ENCODE peak calls at places on chromosome 1, in five cellular contexts. R, A, M, T and F are unnamed samples.

GRCh38 chr1:205052689-205053088 is 9.7 kb downstream of the CNTN2 start:
- DNase-seq in R (no peak), A (no peak), M (no peak), T (no peak), F (peak)

GRCh38 chr1:108100148-108100547 is 100.0 kb downstream of the SLC25A24 start:
- DNase-seq in R (no peak), A (no peak), M (no peak), T (no peak), F (no peak)

GRCh38 chr1:90761156-90761555 is 44.1 kb upstream of the BARHL2 start:
- DNase-seq in R (no peak), A (no peak), M (no peak), T (no peak), F (no peak)

GRCh38 chr1:165078391-165078790 is 278.1 kb downstream of the LMX1A start:
- DNase-seq in R (no peak), A (no peak), M (no peak), T (no peak), F (no peak)

GRCh38 chr1:78543941-78544630 is 53.3 kb downstream of the PTGFR start:
- DNase-seq in R (no peak), A (no peak), M (no peak), T (no peak), F (no peak)

GRCh38 chr1:10799726-10800125 is 3.3 kb upstream of the CASZ1 start:
- DNase-seq in R (no peak), A (no peak), M (no peak), T (no peak), F (no peak)

GRCh38 chr1:61184035-61184713 is 101.8 kb downstream of the NFIA start:
- DNase-seq in R (peak), A (no peak), M (peak), T (peak), F (no peak)

GRCh38 chr1:11453742-11454442 is 25.1 kb upstream of the DISP3 start:
- DNase-seq in R (no peak), A (no peak), M (no peak), T (no peak), F (no peak)

GRCh38 chr1:232474821-232475220 is 155.1 kb downstream of the SIPA1L2 start:
- DNase-seq in R (peak), A (no peak), M (no peak), T (peak), F (no peak)

GRCh38 chr1:94713472-94714141 is 106.5 kb upstream of the SLC44A3 start:
- DNase-seq in R (peak), A (no peak), M (peak), T (peak), F (no peak)

GRCh38 chr1:204113900-204114299 is 37.9 kb downstream of the ETNK2 start:
- DNase-seq in R (peak), A (no peak), M (no peak), T (peak), F (no peak)

GRCh38 chr1:6288674-6289073 is 27.8 kb upstream of the GPR153 start:
- DNase-seq in R (no peak), A (no peak), M (no peak), T (no peak), F (no peak)

GRCh38 chr1:185813401-185813979 is 79.3 kb downstream of the HMCN1 start:
- DNase-seq in R (peak), A (peak), M (peak), T (peak), F (peak)

GRCh38 chr1:156489166-156489934 is 11.2 kb downstream of the MEF2D start:
- DNase-seq in R (peak), A (peak), M (peak), T (no peak), F (peak)

GRCh38 chr1:46747683-46748288 is 28.9 kb upstream of the EFCAB14 start:
- DNase-seq in R (peak), A (peak), M (peak), T (peak), F (peak)

GRCh38 chr1:218891577-218891976 is 282.1 kb upstream of the LYPLAL1 start:
- DNase-seq in R (no peak), A (no peak), M (no peak), T (no peak), F (no peak)

GRCh38 chr1:61993331-61993961 is 201.2 kb upstream of the L1TD1 start:
- DNase-seq in R (no peak), A (no peak), M (no peak), T (peak), F (no peak)

GRCh38 chr1:67735806-67736627 is 51.0 kb downstream of the GADD45A start:
- DNase-seq in R (peak), A (peak), M (peak), T (peak), F (peak)

GRCh38 chr1:117612517-117613248 is 6.8 kb downstream of the TENT5C start:
- DNase-seq in R (peak), A (peak), M (peak), T (peak), F (no peak)

GRCh38 chr1:20717452-20718342 is at the start of gene KIF17:
- DNase-seq in R (peak), A (peak), M (peak), T (peak), F (peak)

GRCh38 chr1:28775121-28775942 is 36.6 kb upstream of the OPRD1 start:
- DNase-seq in R (peak), A (peak), M (peak), T (peak), F (no peak)

GRCh38 chr1:24928631-24929090 is 1.4 kb downstream of the RUNX3 start:
- DNase-seq in R (no peak), A (peak), M (no peak), T (no peak), F (peak)

GRCh38 chr1:62685431-62685859 is 2.7 kb downstream of the DOCK7 start:
- DNase-seq in R (peak), A (no peak), M (no peak), T (peak), F (no peak)

GRCh38 chr1:169027607-169028320 is 78.7 kb upstream of the ATP1B1 start:
- DNase-seq in R (no peak), A (no peak), M (no peak), T (no peak), F (no peak)

GRCh38 chr1:108016451-108016920 is 51.5 kb upstream of the VAV3 start:
- DNase-seq in R (no peak), A (no peak), M (peak), T (peak), F (peak)

GRCh38 chr1:226491093-226491850 is 57.3 kb upstream of the STUM start:
- DNase-seq in R (no peak), A (no peak), M (no peak), T (no peak), F (peak)

GRCh38 chr1:1665815-1666251 is 7.0 kb upstream of the CDK11B start:
- DNase-seq in R (no peak), A (no peak), M (no peak), T (no peak), F (peak)

GRCh38 chr1:192610114-192610958 is 25.6 kb upstream of the RGS13 start:
- DNase-seq in R (peak), A (peak), M (peak), T (peak), F (peak)

GRCh38 chr1:192607836-192608235 is 28.1 kb upstream of the RGS13 start:
- DNase-seq in R (no peak), A (no peak), M (no peak), T (peak), F (no peak)

GRCh38 chr1:192608671-192609070 is 27.3 kb upstream of the RGS13 start:
- DNase-seq in R (no peak), A (no peak), M (no peak), T (no peak), F (no peak)

GRCh38 chr1:192604979-192605620 is 29.5 kb downstream of the RGS1 start:
- DNase-seq in R (no peak), A (peak), M (no peak), T (peak), F (peak)

DNA sequence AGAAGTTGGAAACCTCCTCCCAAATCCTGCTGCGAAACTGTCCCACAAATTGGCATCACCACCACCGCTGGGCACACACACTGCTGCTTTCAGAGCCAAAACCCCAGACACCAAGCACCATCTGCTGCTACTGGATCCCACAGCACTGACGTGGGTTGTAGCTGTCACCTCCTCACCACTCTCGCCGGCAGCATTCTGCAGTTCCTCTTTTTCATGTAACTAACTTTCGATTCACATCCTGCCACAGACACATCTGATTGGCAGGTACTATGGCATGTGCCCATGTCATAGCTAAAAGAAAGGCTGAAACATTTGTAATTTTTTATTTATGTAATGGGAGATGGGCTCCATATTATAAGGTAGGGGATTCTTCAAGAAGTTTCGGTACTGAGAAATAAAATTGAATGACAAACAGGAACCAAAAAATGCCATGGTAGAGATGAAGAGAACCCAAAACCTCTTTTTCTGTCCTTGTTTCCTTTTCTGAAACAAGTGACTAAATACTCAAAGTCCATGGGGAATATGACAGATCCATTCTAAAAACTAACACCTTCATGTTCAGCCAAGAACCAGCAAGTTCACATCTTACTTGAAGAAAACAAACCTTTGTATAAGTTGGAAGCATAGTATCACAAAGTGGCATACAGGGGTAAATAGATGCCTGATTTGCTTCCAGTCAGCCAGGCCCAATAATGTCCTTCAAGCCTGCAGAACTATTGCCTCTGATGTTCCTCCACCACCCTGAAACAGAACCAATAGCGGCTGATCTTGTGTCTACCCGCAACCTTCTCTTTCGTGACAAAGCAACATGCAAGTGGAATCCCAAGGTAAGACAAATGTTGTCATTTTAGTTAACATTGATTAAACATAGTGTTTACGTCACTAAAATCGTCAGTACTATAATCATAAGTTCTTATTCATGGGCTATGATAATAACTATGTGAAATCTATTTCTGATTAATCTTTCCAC is 26.6 kb upstream of the RGS13 start:
- DNase-seq in R (no peak), A (peak), M (no peak), T (no peak), F (peak)
- H3K4me2 ChIP-seq in R (no peak), A (peak), M (no peak), T (no peak), F (peak)

GRCh38 chr1:228259368-228259894 is 51.6 kb downstream of the OBSCN start:
- DNase-seq in R (no peak), A (no peak), M (no peak), T (no peak), F (no peak)

GRCh38 chr1:228261706-228262105 is 53.9 kb downstream of the OBSCN start:
- DNase-seq in R (no peak), A (no peak), M (no peak), T (no peak), F (no peak)

GRCh38 chr1:228262475-228262874 is 54.6 kb downstream of the OBSCN start:
- DNase-seq in R (no peak), A (no peak), M (no peak), T (no peak), F (no peak)

GRCh38 chr1:228258486-228258885 is 50.6 kb downstream of the OBSCN start:
- DNase-seq in R (no peak), A (no peak), M (no peak), T (no peak), F (no peak)

GRCh38 chr1:228259951-228260350 is 52.1 kb downstream of the OBSCN start:
- DNase-seq in R (no peak), A (no peak), M (no peak), T (no peak), F (no peak)
- TF ChIP-seq CTCF in R (peak), A (no peak), M (no peak), T (no peak), F (peak)

DNA sequence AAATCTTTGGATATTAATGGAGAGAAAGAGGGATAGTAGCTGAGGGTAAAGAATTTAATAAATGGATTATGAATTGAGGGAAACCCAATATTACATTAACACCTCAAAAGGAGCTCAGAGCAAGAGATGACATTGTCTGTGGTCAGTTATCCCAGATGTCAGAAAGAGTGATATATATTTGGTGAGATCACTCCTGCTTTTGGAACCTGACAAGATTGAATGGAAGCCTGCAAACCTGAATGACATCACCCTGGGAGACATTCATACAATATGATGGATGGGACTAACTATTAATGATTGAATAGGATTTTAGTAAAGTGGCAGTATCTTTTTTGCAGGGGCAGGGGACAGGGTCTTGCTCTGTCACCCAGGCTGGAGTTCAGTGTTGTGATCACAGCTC is 6.8 kb upstream of the IFI6 start:
- DNase-seq in R (no peak), A (no peak), M (no peak), T (no peak), F (no peak)
- H3K4me2 ChIP-seq in R (no peak), A (no peak), M (no peak), T (no peak), F (no peak)

GRCh38 chr1:225441314-225442119 is 13.7 kb upstream of the LBR start:
- DNase-seq in R (no peak), A (peak), M (peak), T (no peak), F (peak)
- TF ChIP-seq CTCF in R (peak), A (peak), M (peak), T (peak), F (peak)

GRCh38 chr1:167362638-167363037 is 142.0 kb downstream of the POU2F1 start:
- DNase-seq in R (no peak), A (no peak), M (no peak), T (no peak), F (peak)

GRCh38 chr1:167359295-167359694 is 138.6 kb downstream of the POU2F1 start:
- DNase-seq in R (no peak), A (no peak), M (no peak), T (no peak), F (no peak)

GRCh38 chr1:167360120-167360519 is 139.4 kb downstream of the POU2F1 start:
- DNase-seq in R (peak), A (no peak), M (no peak), T (peak), F (no peak)

DNA sequence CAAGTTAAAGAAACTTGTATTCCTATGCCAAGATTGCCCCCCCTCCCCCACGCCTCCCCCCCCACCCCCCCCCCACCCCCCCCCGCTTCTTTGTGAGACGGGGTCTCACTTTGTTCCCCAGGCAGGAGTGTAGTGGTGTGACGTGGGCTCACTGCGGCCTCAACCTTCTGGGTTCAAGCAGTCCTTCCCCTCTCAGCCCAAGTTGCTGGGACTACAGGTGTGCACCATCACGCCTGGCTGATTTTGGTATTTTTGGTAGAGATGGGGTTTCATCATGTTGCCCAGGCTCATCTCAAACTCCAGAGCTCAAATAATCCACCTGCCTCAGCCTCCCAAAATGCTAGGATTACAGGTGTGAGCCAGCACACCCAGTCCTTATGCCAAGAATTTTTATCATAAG is 136.6 kb downstream of the POU2F1 start:
- DNase-seq in R (no peak), A (no peak), M (no peak), T (no peak), F (peak)
- H3K4me2 ChIP-seq in R (no peak), A (no peak), M (no peak), T (no peak), F (peak)

GRCh38 chr1:229843627-229844238 is 217.7 kb downstream of the URB2 start:
- DNase-seq in R (no peak), A (no peak), M (peak), T (peak), F (peak)

GRCh38 chr1:229841230-229841629 is 215.2 kb downstream of the URB2 start:
- DNase-seq in R (no peak), A (no peak), M (no peak), T (no peak), F (peak)

GRCh38 chr1:229836324-229836723 is 210.3 kb downstream of the URB2 start:
- DNase-seq in R (no peak), A (no peak), M (no peak), T (no peak), F (no peak)

GRCh38 chr1:229842302-229843255 is 216.5 kb downstream of the URB2 start:
- DNase-seq in R (no peak), A (no peak), M (no peak), T (no peak), F (no peak)

GRCh38 chr1:229839800-229840199 is 213.8 kb downstream of the URB2 start:
- DNase-seq in R (no peak), A (no peak), M (no peak), T (no peak), F (peak)
- TF ChIP-seq CTCF in R (no peak), A (no peak), M (no peak), T (no peak), F (peak)

GRCh38 chr1:241606544-241606943 is 33.6 kb downstream of the CHML start:
- DNase-seq in R (no peak), A (no peak), M (no peak), T (peak), F (no peak)
- H3K4me2 ChIP-seq in R (no peak), A (no peak), M (no peak), T (no peak), F (no peak)

DNA sequence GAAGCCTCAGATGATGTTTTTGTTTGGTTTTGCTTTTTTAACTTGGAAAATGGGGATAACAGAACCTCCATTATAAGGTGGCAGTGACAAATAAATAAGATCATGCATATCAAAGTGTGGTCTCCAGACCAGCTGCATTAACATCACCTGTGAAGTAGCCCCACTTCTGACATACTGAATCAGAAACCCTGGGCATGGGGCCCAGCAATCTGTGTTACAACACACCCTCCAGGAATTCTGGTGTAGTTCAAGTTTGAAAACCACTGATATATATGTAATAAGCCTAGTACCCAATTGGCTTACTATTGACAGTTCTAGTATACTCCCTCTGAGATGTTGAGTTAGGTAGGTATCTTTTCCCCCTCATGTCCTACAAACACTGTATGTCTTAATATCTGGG is 24.1 kb upstream of the RNF19B start:
- DNase-seq in R (peak), A (no peak), M (no peak), T (peak), F (no peak)
- TF ChIP-seq CTCF in R (no peak), A (no peak), M (no peak), T (no peak), F (no peak)

DNA sequence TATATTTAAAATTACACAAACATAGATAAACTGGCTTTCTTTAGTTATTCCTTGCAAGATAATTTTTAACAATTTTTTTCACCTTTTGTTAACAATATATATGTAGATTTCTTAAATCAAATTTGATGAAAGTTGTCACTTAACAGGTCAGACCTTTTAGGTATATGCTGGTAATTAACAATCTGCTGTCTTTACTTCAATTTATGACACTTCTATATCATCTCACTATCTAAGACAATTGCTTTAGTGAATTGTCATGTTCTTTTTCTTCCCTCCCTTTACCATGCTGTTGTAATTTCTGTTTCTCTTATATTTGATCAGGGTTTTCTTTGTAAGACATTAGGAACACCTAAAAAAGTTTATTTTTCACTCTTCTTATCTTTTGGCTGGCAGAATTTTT is 2.0 kb downstream of the IFI16 start:
- DNase-seq in R (no peak), A (no peak), M (no peak), T (no peak), F (no peak)
- H3K4me2 ChIP-seq in R (peak), A (peak), M (peak), T (peak), F (peak)

GRCh38 chr1:63730211-63730610 is 43.6 kb upstream of the ROR1 start:
- DNase-seq in R (no peak), A (no peak), M (no peak), T (no peak), F (no peak)
- TF ChIP-seq CTCF in R (no peak), A (no peak), M (no peak), T (no peak), F (no peak)